ENCODE peak calls at places on chromosomes 16 and 17, in eight cellular contexts. M is A549, K is vagina, N is tibial nerve, W is tibial artery, B is uterus, D is stomach, F is foreskin keratinocyte. S is an unnamed sample.

GRCh38 chr16:72256398-72257048 is 84.6 kb upstream of the PMFBP1 start:
- DNase-seq in N (no peak), M (no peak), K (no peak), D (no peak), W (no peak), B (no peak), F (peak), S (no peak)

GRCh38 chr17:57938061-57938502 is 17.1 kb downstream of the CUEDC1 start:
- DNase-seq in B (no peak), K (no peak), N (no peak), W (no peak), F (no peak), D (no peak), M (no peak), S (no peak)

GRCh38 chr17:46811978-46812583 is 6.4 kb downstream of the WNT3 start:
- DNase-seq in D (no peak), F (no peak), N (no peak), W (no peak), K (no peak), M (no peak), B (peak), S (no peak)

GRCh38 chr17:10768766-10769383 is 35.0 kb downstream of the TMEM238L start:
- DNase-seq in M (no peak), F (no peak), N (no peak), D (no peak), B (no peak), W (peak), K (no peak), S (no peak)

GRCh38 chr17:68587847-68588246 is 13.3 kb downstream of the FAM20A start:
- DNase-seq in D (no peak), B (no peak), W (no peak), M (no peak), N (no peak), K (no peak), F (no peak), S (no peak)

GRCh38 chr16:49641250-49641649 is 214.7 kb downstream of the ZNF423 start:
- DNase-seq in M (no peak), W (no peak), F (no peak), K (no peak), B (no peak), D (no peak), N (no peak), S (no peak)

GRCh38 chr16:4494746-4495490 is 18.7 kb downstream of the HMOX2 start:
- DNase-seq in F (peak), D (no peak), K (no peak), W (no peak), M (peak), N (no peak), B (no peak), S (no peak)

GRCh38 chr17:41907185-41907556 is 11.6 kb downstream of the ACLY start:
- DNase-seq in B (peak), D (no peak), N (no peak), F (no peak), K (no peak), W (no peak), M (peak), S (no peak)

GRCh38 chr16:85673529-85674417 is 15.0 kb downstream of the GINS2 start:
- DNase-seq in K (no peak), W (no peak), F (no peak), N (no peak), D (peak), M (no peak), B (no peak), S (no peak)

GRCh38 chr17:58278661-58279015 is 2.1 kb downstream of the MPO start:
- DNase-seq in F (no peak), B (no peak), D (no peak), W (no peak), N (no peak), M (no peak), K (no peak), S (no peak)

GRCh38 chr17:72039490-72039889 is 81.3 kb upstream of the SOX9 start:
- DNase-seq in W (no peak), B (no peak), K (no peak), F (no peak), N (no peak), M (no peak), D (no peak), S (no peak)

GRCh38 chr16:25110392-25110947 is 1.1 kb upstream of the LCMT1 start:
- DNase-seq in M (peak), D (no peak), F (no peak), W (no peak), K (no peak), B (no peak), N (no peak), S (no peak)

GRCh38 chr17:50893183-50893993 is 27.2 kb upstream of the TOB1 start:
- DNase-seq in M (peak), K (no peak), D (no peak), W (peak), N (peak), B (peak), F (peak), S (peak)

GRCh38 chr16:50303041-50303604 is 36.8 kb downstream of the ADCY7 start:
- DNase-seq in M (no peak), K (no peak), B (peak), N (no peak), D (no peak), W (peak), F (no peak), S (no peak)

GRCh38 chr16:78352184-78352583 is 252.7 kb downstream of the WWOX start:
- DNase-seq in K (no peak), W (no peak), N (no peak), D (no peak), B (no peak), F (no peak), M (no peak), S (no peak)

GRCh38 chr17:7801582-7801981 is 32.4 kb upstream of the KDM6B start:
- DNase-seq in M (no peak), W (no peak), D (no peak), K (no peak), F (no peak), B (no peak), N (no peak), S (no peak)

GRCh38 chr17:21495281-21495680 is 119.1 kb downstream of the KCNJ12 start:
- DNase-seq in W (peak), F (no peak), N (no peak), M (no peak), D (no peak), B (no peak), K (peak), S (no peak)

GRCh38 chr16:24776486-24777220 is 47.2 kb downstream of the TNRC6A start:
- DNase-seq in W (no peak), F (no peak), N (no peak), K (no peak), M (no peak), D (peak), B (no peak), S (no peak)

DNA sequence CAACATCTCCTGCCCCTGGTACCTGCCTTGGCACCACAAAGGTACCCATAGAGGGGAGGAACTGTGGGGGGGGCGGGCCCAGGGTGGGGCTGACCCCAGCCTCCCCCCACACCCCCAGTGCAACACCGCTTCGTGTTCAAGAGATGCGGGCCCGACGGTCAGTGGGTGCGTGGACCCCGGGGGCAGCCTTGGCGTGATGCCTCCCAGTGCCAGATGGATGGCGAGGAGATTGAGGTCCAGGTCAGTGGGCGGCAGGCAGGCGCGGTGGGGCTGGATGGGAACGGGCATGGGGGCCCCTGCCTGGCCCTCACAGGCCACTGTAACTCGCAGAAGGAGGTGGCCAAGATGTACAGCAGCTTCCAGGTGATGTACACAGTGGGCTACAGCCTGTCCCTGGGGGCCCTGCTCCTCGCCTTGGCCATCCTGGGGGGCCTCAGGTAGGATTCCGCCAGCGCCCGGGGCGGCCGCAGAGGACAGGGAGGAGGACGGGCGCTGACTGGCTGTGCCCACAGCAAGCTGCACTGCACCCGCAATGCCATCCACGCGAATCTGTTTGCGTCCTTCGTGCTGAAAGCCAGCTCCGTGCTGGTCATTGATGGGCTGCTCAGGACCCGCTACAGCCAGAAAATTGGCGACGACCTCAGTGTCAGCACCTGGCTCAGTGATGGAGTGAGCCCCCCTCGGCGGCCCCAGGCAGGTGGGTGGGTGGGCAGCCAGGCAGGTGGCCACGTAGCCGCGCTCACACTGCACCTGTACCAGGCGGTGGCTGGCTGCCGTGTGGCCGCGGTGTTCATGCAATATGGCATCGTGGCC is 7.1 kb downstream of the GCGR start:
- DNase-seq in K (no peak), W (no peak), B (no peak), M (no peak), D (no peak), N (no peak), F (no peak), S (no peak)
- H3K27ac ChIP-seq in K (no peak), W (no peak), B (no peak), M (no peak), D (no peak), N (no peak), F (no peak), S (no peak)

DNA sequence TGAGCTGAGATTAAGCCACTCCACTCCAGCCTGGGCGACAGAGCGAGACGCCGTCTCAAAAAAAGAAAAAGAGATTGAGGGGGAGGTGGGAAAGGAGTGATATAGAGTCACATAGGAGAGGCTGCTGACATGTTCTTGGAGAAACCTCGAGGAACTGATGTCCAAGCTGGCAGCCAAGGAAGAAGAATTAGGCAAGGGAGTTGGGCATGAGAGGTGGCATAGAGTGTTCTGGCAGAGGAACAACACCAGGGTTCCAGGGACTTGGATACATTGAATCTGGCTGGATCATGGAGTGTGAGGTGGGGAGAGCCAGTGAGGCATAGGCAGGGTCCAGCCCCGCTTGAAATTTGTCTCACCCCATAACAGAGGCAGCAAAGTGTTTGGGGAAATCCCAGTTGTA is 10.7 kb downstream of the CDH3 start:
- DNase-seq in W (no peak), M (no peak), N (no peak), D (no peak), B (no peak), K (no peak), F (no peak), S (no peak)
- H3K27ac ChIP-seq in W (no peak), M (no peak), N (no peak), D (no peak), B (no peak), K (no peak), F (peak), S (peak)

DNA sequence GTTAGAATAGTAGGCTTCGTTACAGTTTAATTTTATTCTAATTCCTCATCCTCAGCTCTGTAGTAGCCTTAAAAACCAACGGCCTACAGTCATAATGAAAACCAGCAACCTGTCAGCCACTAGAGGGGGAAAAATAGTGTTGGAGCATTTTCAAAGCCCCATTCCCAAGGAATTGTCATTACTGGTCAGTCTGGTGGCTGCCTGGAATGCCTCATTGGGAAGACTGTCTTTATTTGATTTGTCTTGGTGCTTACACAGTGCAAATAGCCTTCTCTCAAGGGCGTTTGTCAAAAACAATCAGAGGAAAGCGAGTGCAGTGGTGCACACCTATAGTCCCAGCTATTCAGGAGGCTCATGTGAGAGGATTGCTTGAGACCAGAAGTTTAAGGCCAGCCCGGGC is 4.7 kb downstream of the LPCAT2 start:
- DNase-seq in B (no peak), D (no peak), W (no peak), N (no peak), K (no peak), F (no peak), M (no peak), S (no peak)
- H3K27ac ChIP-seq in B (no peak), D (no peak), W (no peak), N (no peak), K (no peak), F (no peak), M (no peak), S (no peak)

DNA sequence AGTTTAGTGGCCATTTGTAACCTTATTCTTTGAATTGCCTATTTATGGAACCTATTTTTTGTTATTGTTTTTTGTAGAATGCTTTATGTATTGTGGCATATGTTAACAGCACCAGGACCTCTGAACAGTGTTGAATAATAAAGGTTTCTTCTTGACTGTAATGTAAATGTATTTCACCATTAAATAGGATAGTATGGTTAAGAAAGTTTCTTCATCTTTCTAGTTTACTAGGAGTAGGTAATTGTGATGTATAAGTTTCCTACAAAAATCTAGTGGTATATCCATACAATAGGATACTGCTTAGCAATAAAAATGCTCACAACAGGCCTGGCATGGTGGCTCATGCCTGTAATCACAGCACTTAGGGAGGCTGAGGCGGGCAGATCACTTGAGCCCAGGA is 52.3 kb downstream of the TAOK1 start:
- DNase-seq in B (no peak), W (no peak), F (no peak), K (no peak), M (no peak), D (no peak), N (no peak), S (no peak)
- H3K27ac ChIP-seq in B (no peak), W (no peak), F (no peak), K (no peak), M (no peak), D (no peak), N (no peak), S (no peak)

GRCh38 chr16:14198012-14198411 is 126.9 kb downstream of the MRTFB start:
- DNase-seq in N (no peak), W (no peak), B (no peak), K (no peak), D (no peak), M (no peak), F (no peak), S (no peak)

GRCh38 chr16:14194706-14195105 is 123.6 kb downstream of the MRTFB start:
- DNase-seq in B (no peak), K (no peak), D (no peak), F (no peak), N (no peak), M (no peak), W (no peak), S (no peak)

GRCh38 chr16:14198603-14199002 is 127.5 kb downstream of the MRTFB start:
- DNase-seq in M (no peak), K (no peak), D (no peak), N (no peak), F (no peak), W (no peak), B (no peak), S (no peak)

GRCh38 chr16:14196539-14196938 is 125.4 kb downstream of the MRTFB start:
- DNase-seq in N (no peak), W (no peak), M (no peak), D (no peak), B (no peak), K (no peak), F (no peak), S (no peak)

GRCh38 chr16:14196011-14196410 is 124.9 kb downstream of the MRTFB start:
- DNase-seq in K (no peak), W (no peak), D (no peak), M (no peak), B (no peak), F (no peak), N (no peak), S (no peak)
- H3K27ac ChIP-seq in K (no peak), W (no peak), D (no peak), M (no peak), B (peak), F (no peak), N (no peak), S (no peak)

DNA sequence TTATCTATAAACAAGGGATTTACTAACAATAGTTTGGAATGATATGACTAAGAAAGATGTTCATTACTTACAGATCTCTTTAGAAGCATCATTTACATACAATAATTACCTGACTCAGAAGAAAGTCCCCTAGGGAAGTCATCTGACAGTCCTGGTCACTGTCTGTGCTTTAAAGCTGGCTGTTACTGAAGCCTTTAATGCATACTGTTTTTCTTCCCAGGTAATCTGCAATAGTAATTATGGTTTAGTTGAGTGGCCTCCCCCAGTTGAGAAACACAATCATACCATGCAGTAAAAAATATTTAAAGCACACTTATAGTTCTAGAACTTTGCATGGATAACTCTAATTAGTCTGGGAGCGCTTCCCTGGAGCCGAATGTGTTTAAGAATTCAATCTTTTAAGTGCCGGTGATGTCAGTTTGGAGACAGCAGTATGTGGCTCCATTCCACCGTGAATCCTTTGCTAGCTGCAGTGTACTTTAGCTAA is 121.1 kb downstream of the PRKCA start:
- DNase-seq in D (no peak), B (no peak), W (no peak), N (no peak), F (no peak), M (no peak), K (no peak), S (no peak)
- H3K27ac ChIP-seq in D (no peak), B (peak), W (no peak), N (no peak), F (no peak), M (peak), K (no peak), S (no peak)

GRCh38 chr16:2244926-2245795 is 6.2 kb downstream of the ECI1 start:
- DNase-seq in K (no peak), D (no peak), B (no peak), N (no peak), M (no peak), W (no peak), F (no peak), S (no peak)

GRCh38 chr16:2242598-2242997 is 6.4 kb downstream of the DNASE1L2 start:
- DNase-seq in B (no peak), D (no peak), M (no peak), N (no peak), W (no peak), K (no peak), F (no peak), S (no peak)

GRCh38 chr16:2243031-2243528 is 6.8 kb downstream of the DNASE1L2 start:
- DNase-seq in F (no peak), K (no peak), B (no peak), N (no peak), M (peak), W (no peak), D (no peak), S (no peak)

GRCh38 chr16:2244301-2244700 is 7.1 kb downstream of the ECI1 start:
- DNase-seq in F (no peak), M (no peak), K (no peak), D (no peak), B (no peak), W (no peak), N (no peak), S (no peak)

GRCh38 chr16:2243781-2244180 is 7.5 kb downstream of the DNASE1L2 start:
- DNase-seq in D (no peak), N (no peak), W (no peak), F (no peak), B (no peak), K (no peak), M (no peak), S (no peak)
- H3K27ac ChIP-seq in D (no peak), N (no peak), W (no peak), F (no peak), B (no peak), K (no peak), M (no peak), S (no peak)